ENCODE peak calls at places on chromosomes 7 and 10, in four cellular contexts. D is lower lobe of right lung, P is upper lobe of left lung, Y is endodermal cell. E is an unnamed sample.

GRCh38 chr10:6136215-6137201 is 47.7 kb downstream of the RBM17 start:
- DNase-seq in P (no peak), D (no peak), Y (no peak), E (no peak)

GRCh38 chr7:26291699-26292538 is at the start of gene SNX10:
- DNase-seq in P (peak; percentile 93), Y (peak; percentile 90), D (peak; percentile 79), E (peak; percentile 79)

GRCh38 chr7:80458822-80459725 is 52.8 kb downstream of the GNAT3 start:
- DNase-seq in Y (no peak), P (no peak), D (no peak), E (no peak)

GRCh38 chr7:117169907-117170306 is 153.0 kb downstream of the WNT2 start:
- DNase-seq in P (no peak), D (no peak), Y (no peak), E (no peak)

GRCh38 chr7:155517452-155517851 is 28.9 kb downstream of the CNPY1 start:
- DNase-seq in P (no peak), Y (no peak), D (no peak), E (no peak)

GRCh38 chr10:35195361-35196306 is 69.0 kb downstream of the CREM start:
- DNase-seq in D (no peak), P (no peak), Y (peak; percentile 77), E (peak; percentile 60)

GRCh38 chr10:69634759-69635425 is 4.8 kb downstream of the FAM241B start:
- DNase-seq in D (no peak), P (peak; percentile 51), Y (peak; percentile 42), E (peak; percentile 24)

GRCh38 chr10:11119843-11120242 is 102.2 kb downstream of the CELF2 start:
- DNase-seq in P (no peak), Y (no peak), D (no peak), E (no peak)

GRCh38 chr7:50261593-50261992 is 42.9 kb upstream of the IKZF1 start:
- DNase-seq in P (no peak), D (no peak), Y (no peak), E (no peak)

GRCh38 chr10:34160595-34160994 is 654.5 kb downstream of the PARD3 start:
- DNase-seq in Y (no peak), P (no peak), D (no peak), E (no peak)

GRCh38 chr10:6142644-6143043 is 53.8 kb downstream of the RBM17 start:
- DNase-seq in D (no peak), P (no peak), Y (no peak), E (no peak)

GRCh38 chr10:124088944-124089343 is 4.5 kb downstream of the CHST15 start:
- DNase-seq in P (no peak), D (no peak), Y (no peak), E (no peak)

GRCh38 chr7:99478464-99479440 is 6.1 kb downstream of the ZNF789 start:
- DNase-seq in D (peak; percentile 35), Y (no peak), P (no peak), E (no peak)

GRCh38 chr10:17989908-17990767 is 38.4 kb downstream of the SLC39A12 start:
- DNase-seq in Y (no peak), P (no peak), D (no peak), E (no peak)

GRCh38 chr7:38232475-38233366 is 40.7 kb downstream of the TARP start:
- DNase-seq in Y (no peak), P (no peak), D (peak; percentile 60), E (no peak)

GRCh38 chr10:58400609-58401008 is 15.4 kb downstream of the TFAM start:
- DNase-seq in P (no peak), D (no peak), Y (no peak), E (no peak)

GRCh38 chr7:108002726-108003590 is at the start of gene LAMB1:
- DNase-seq in Y (peak; percentile 92), D (peak; percentile 60), P (peak; percentile 90), E (peak; percentile 84)

GRCh38 chr10:1184541-1185415 is 128.6 kb downstream of the WDR37 start:
- DNase-seq in Y (no peak), D (peak; percentile 40), P (peak; percentile 80), E (no peak)

GRCh38 chr7:97130417-97131139 is 13.1 kb downstream of the SDHAF3 start:
- DNase-seq in Y (peak; percentile 58), P (no peak), D (no peak), E (peak; percentile 50)

DNA sequence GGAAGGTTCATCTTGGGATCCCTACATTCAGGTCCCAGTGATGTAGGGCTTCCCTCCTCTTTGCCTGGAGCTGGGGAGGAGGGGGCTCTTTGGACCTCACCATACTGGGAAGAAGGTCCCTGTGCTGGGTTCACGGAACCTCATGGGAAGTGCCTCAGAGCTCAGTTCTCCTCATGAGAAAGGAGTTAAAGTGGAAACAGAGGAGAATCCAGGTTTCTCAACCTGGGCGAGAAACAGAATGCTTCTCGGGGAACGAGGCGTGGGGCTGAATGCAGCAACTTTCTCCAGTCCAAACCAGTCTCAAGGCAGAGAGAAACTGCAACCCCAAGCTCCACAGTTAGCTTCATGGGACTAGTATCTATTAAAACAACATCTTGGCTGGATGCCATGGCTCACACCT is 382.7 kb upstream of the FOXK1 start:
- DNase-seq in D (no peak), P (no peak), Y (peak; percentile 12), E (no peak)
- H3K9me3 ChIP-seq in D (peaks cover under 1% of the 10 kb centered on the region), P (peaks cover 3% of the 10 kb centered on the region), Y (peaks cover 1% of the 10 kb centered on the region), E (no peaks in the 10 kb centered on the region)

GRCh38 chr10:89221919-89222318 is 14.8 kb upstream of the CH25H start:
- DNase-seq in D (no peak), Y (no peak), P (no peak), E (no peak)

GRCh38 chr10:89219512-89220218 is 12.5 kb upstream of the CH25H start:
- DNase-seq in P (peak; percentile 30), D (peak; percentile 51), Y (no peak), E (no peak)

GRCh38 chr10:89228136-89228535 is 21.0 kb upstream of the CH25H start:
- DNase-seq in P (no peak), Y (no peak), D (no peak), E (no peak)

GRCh38 chr10:89228962-89229361 is 21.8 kb upstream of the CH25H start:
- DNase-seq in P (no peak), D (no peak), Y (no peak), E (no peak)

DNA sequence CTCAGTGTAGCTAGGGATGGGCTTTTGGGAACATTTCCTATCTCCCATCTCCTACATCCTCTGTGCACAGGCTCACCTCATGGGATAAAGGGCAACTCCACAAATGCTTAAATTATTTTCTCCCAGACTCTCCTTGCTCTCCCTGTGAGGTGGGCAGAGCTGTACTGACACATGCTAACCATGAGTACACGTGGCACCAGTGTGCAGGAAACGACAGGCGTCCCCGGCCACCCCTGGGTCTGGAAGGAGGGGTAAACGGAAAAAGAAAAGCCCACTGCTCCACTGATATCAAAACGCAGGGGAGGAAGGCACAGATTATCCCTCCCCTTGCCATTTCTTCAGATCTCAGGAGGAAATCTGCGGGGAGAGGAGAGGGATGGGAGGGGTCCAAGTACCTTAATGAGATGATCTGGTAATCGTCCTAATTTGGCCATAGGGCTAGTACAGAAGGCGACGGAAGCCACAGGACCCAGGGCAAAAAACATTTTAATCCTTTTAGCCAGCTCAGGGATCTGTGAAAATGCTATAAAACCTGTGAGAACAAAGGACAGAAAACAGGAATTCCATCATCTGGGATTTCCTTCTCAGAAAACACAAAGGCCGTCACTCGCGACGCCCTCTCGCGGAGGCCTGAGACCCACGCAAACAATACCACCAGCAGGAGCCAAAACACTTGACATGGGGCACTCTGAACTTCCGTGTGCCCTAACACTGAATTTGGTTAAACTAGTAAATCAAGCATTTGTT is 17.8 kb upstream of the CH25H start:
- DNase-seq in Y (peak; percentile 70), D (peak; percentile 68), P (peak; percentile 51), E (no peak)
- TF ChIP-seq CTCF in Y (peak; percentile 60), D (peak; percentile 53), P (peak; percentile 23), E (peak; percentile 37)

GRCh38 chr10:7333995-7334964 is 76.6 kb downstream of the SFMBT2 start:
- DNase-seq in Y (peak; percentile 47), D (no peak), P (peak; percentile 54), E (peak; percentile 38)
- H3K9me3 ChIP-seq in Y (no peaks in the 10 kb centered on the region), D (no peaks in the 10 kb centered on the region), P (no peaks in the 10 kb centered on the region), E (no peaks in the 10 kb centered on the region)

DNA sequence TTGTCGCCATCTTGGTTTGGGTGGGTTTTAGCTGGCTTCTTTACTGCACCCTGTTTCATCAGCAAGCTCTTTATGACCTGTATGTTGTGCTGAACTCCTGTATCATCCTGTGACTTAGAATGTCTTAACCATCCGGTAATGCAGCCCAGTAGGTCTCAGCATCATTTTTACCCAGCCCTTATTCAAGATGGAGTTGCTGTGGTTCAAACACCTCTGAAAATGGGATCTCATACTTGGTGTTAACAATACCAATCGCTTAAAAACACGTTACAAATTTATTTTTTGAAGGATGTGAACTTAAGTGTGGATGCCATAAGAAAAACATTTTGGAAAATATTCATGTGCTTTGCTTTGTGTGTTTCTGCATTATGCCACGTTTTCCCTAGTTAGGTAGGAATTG is 56.2 kb downstream of the PRR15 start:
- DNase-seq in P (no peak), D (no peak), Y (no peak), E (no peak)
- TF ChIP-seq CTCF in P (no peak), D (no peak), Y (no peak), E (no peak)

DNA sequence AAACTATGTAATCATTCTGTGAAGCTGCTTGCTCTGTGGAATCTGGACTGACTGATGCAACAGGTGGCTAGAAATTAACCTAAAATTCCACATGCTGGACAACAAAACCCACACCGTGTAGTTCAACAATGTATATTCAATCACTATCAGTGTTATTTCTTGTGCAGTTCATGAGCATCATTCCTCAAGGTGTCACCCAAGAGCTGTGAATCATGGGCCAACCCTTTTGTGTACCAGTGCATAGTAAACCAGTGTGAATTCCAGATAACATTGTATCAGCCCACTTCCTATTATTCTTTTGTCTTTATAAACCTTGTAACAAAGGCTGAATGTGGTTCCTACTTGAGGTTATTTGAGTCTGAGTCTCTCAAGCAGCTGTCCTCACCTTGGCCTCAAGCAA is 905.2 kb upstream of the ZNF722 start:
- DNase-seq in Y (no peak), D (no peak), P (no peak), E (no peak)
- H3K9me3 ChIP-seq in Y (peaks cover 80% of the 10 kb centered on the region), D (peaks cover 17% of the 10 kb centered on the region), P (peaks cover 57% of the 10 kb centered on the region), E (peaks cover 14% of the 10 kb centered on the region)

DNA sequence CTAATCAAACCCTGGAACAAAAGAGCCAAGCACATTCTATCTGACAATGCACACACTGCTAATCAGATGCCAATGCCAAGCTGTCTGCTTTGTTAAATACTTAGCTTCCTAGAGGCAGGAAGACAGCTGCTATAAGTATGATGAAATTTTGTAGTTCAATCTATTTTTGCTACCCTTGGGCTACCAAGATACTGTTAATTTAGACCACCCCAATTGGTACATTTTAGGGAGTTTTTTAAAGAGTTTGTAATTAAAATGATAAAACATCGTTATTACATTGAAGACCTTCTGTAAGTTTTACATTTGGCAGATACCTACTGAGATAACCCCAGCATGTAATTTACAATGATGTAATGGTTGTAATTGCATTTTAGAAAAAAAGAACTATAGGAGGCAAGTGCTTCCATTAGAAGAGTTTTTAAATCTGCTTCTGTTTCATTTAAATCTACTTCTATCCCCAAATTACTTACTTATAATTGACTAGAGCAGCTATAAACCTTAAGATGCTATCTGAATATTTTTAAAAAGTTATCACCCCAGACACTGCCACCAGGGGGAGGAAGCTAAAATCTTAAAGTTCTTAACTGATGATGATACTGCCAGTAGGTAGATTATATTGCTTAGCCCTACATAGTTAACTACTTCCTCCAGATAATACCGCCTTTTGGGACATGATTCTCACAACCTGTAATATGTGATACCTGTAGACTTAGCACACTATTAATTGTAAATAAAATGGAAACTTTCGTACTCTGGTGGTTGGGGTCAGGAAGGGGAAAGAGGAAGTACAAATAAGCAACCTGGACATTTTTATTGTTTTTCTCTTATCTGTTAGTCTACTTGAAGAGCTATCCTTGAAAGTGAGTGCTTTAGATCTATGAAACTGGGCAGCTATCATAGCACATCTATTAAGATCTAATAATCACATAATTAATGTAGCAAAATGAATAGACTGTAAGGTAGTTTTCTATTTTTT is 268.8 kb downstream of the ADK start:
- DNase-seq in Y (no peak), P (no peak), D (no peak), E (no peak)
- TF ChIP-seq CTCF in Y (peak; percentile 84), P (peak; percentile 17), D (peak; percentile 38), E (peak; percentile 74)

E was measured in H9.